ENCODE peak calls at places on chromosomes 1 and 21, in six cellular contexts. One of them, this sample, is unnamed.

GRCh38 chr1:9249534-9250335 is 15.2 kb downstream of the H6PD start:
- DNase-seq in sigmoid colon: no peak
- DNase-seq in cardiac muscle cell: peak; percentile 74
- DNase-seq in astrocyte: no peak
- DNase-seq in CD4-positive, CD25-positive, alpha-beta regulatory T cell: no peak
- DNase-seq in heart left ventricle: peak; percentile 58
- DNase-seq in this sample: peak; percentile 82

GRCh38 chr1:111990026-111990877 is 784 bp upstream of the KCND3 start:
- DNase-seq in CD4-positive, CD25-positive, alpha-beta regulatory T cell: no peak
- DNase-seq in cardiac muscle cell: no peak
- DNase-seq in sigmoid colon: no peak
- DNase-seq in heart left ventricle: peak; percentile 39
- DNase-seq in astrocyte: no peak
- DNase-seq in this sample: no peak

GRCh38 chr1:233707906-233708292 is 94.0 kb downstream of the KCNK1 start:
- DNase-seq in heart left ventricle: no peak
- DNase-seq in sigmoid colon: no peak
- DNase-seq in astrocyte: no peak
- DNase-seq in cardiac muscle cell: no peak
- DNase-seq in CD4-positive, CD25-positive, alpha-beta regulatory T cell: no peak
- DNase-seq in this sample: no peak

GRCh38 chr1:175198332-175198731 is 5.8 kb upstream of the KIAA0040 start:
- DNase-seq in heart left ventricle: no peak
- DNase-seq in astrocyte: peak; percentile 10
- DNase-seq in sigmoid colon: no peak
- DNase-seq in cardiac muscle cell: peak; percentile 16
- DNase-seq in CD4-positive, CD25-positive, alpha-beta regulatory T cell: no peak
- DNase-seq in this sample: no peak

GRCh38 chr1:8283058-8283884 is 34.6 kb upstream of the SLC45A1 start:
- DNase-seq in sigmoid colon: peak; percentile 63
- DNase-seq in CD4-positive, CD25-positive, alpha-beta regulatory T cell: no peak
- DNase-seq in cardiac muscle cell: no peak
- DNase-seq in astrocyte: no peak
- DNase-seq in heart left ventricle: no peak
- DNase-seq in this sample: no peak

GRCh38 chr1:230822092-230822581 is 46.2 kb downstream of the C1orf198 start:
- DNase-seq in heart left ventricle: peak; percentile 64
- DNase-seq in astrocyte: no peak
- DNase-seq in CD4-positive, CD25-positive, alpha-beta regulatory T cell: no peak
- DNase-seq in cardiac muscle cell: no peak
- DNase-seq in sigmoid colon: peak; percentile 79
- DNase-seq in this sample: no peak

GRCh38 chr1:110067957-110068645 is 2.4 kb downstream of the ALX3 start:
- DNase-seq in astrocyte: no peak
- DNase-seq in cardiac muscle cell: no peak
- DNase-seq in sigmoid colon: no peak
- DNase-seq in heart left ventricle: no peak
- DNase-seq in CD4-positive, CD25-positive, alpha-beta regulatory T cell: no peak
- DNase-seq in this sample: peak; percentile 75

GRCh38 chr1:19650416-19651140 is 6.5 kb downstream of the NBL1 start:
- DNase-seq in cardiac muscle cell: no peak
- DNase-seq in astrocyte: no peak
- DNase-seq in CD4-positive, CD25-positive, alpha-beta regulatory T cell: no peak
- DNase-seq in sigmoid colon: no peak
- DNase-seq in heart left ventricle: no peak
- DNase-seq in this sample: no peak

GRCh38 chr1:219847215-219847855 is 81.0 kb downstream of the SLC30A10 start:
- DNase-seq in cardiac muscle cell: no peak
- DNase-seq in CD4-positive, CD25-positive, alpha-beta regulatory T cell: no peak
- DNase-seq in sigmoid colon: no peak
- DNase-seq in astrocyte: no peak
- DNase-seq in heart left ventricle: no peak
- DNase-seq in this sample: no peak

GRCh38 chr1:226063362-226064167 is 1.0 kb downstream of the H3-3A start:
- DNase-seq in astrocyte: peak; percentile 20
- DNase-seq in CD4-positive, CD25-positive, alpha-beta regulatory T cell: peak; percentile 29
- DNase-seq in heart left ventricle: peak; percentile 56
- DNase-seq in sigmoid colon: peak; percentile 75
- DNase-seq in cardiac muscle cell: peak; percentile 45
- DNase-seq in this sample: peak; percentile 89

GRCh38 chr1:43267818-43268425 is 1.9 kb upstream of the TMEM125 start:
- DNase-seq in sigmoid colon: no peak
- DNase-seq in cardiac muscle cell: no peak
- DNase-seq in astrocyte: no peak
- DNase-seq in heart left ventricle: no peak
- DNase-seq in CD4-positive, CD25-positive, alpha-beta regulatory T cell: no peak
- DNase-seq in this sample: peak; percentile 28
- H3K27ac ChIP-seq in sigmoid colon: no peak overlapping the region
- H3K27ac ChIP-seq in cardiac muscle cell: peak overlapping the region; percentile 35
- H3K27ac ChIP-seq in astrocyte: no peak overlapping the region
- H3K27ac ChIP-seq in heart left ventricle: no peak overlapping the region
- H3K27ac ChIP-seq in CD4-positive, CD25-positive, alpha-beta regulatory T cell: no peak overlapping the region
- H3K27ac ChIP-seq in this sample: no peak overlapping the region

DNA sequence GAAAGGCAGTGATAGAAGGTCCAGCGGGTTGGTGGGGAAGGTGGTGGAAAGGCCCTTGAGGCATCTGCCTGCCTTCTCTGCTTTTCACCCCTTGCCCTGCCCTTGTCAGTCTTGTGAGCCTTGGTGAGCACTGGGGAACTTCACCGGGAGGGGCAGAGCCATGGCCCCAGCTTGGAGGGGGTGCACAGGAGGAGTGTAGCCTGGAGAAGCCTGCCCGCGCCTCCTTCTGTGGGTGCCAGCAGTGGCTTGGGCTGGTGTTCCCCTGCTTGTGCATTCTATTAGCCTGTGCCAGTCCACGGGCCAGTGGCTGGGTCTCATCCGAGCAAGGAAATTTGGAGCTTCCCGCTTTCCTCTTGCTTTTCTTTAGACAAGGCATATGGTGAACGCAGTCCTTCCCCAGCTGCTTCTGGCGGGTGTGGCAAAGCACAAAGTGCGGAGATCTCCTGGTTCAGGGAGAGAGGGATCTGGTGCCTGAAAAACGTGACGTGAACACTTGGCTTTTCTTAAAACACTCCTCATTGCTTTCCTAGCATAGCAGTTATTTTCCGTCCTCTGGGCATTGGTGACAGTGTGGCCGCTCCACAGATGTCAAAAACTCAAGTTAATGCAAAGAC is 10.6 kb upstream of the B3GALT5 start:
- DNase-seq in cardiac muscle cell: no peak
- DNase-seq in CD4-positive, CD25-positive, alpha-beta regulatory T cell: no peak
- DNase-seq in heart left ventricle: no peak
- DNase-seq in sigmoid colon: no peak
- DNase-seq in astrocyte: no peak
- DNase-seq in this sample: no peak
- H3K4me1 ChIP-seq in cardiac muscle cell: peaks cover 4% of the 10 kb centered on the region
- H3K4me1 ChIP-seq in CD4-positive, CD25-positive, alpha-beta regulatory T cell: no peaks in the 10 kb centered on the region
- H3K4me1 ChIP-seq in heart left ventricle: no peaks in the 10 kb centered on the region
- H3K4me1 ChIP-seq in sigmoid colon: no peaks in the 10 kb centered on the region
- H3K4me1 ChIP-seq in astrocyte: peaks cover 5% of the 10 kb centered on the region
- H3K4me1 ChIP-seq in this sample: no peaks in the 10 kb centered on the region

GRCh38 chr1:82227696-82228095 is 427.0 kb downstream of the ADGRL2 start:
- DNase-seq in sigmoid colon: no peak
- DNase-seq in heart left ventricle: no peak
- DNase-seq in cardiac muscle cell: peak; percentile 80
- DNase-seq in astrocyte: peak; percentile 25
- DNase-seq in CD4-positive, CD25-positive, alpha-beta regulatory T cell: no peak
- DNase-seq in this sample: no peak

GRCh38 chr1:82223091-82223490 is 422.4 kb downstream of the ADGRL2 start:
- DNase-seq in astrocyte: no peak
- DNase-seq in heart left ventricle: no peak
- DNase-seq in sigmoid colon: no peak
- DNase-seq in CD4-positive, CD25-positive, alpha-beta regulatory T cell: no peak
- DNase-seq in cardiac muscle cell: no peak
- DNase-seq in this sample: no peak

GRCh38 chr1:82227286-82227685 is 426.6 kb downstream of the ADGRL2 start:
- DNase-seq in astrocyte: peak; percentile 20
- DNase-seq in heart left ventricle: no peak
- DNase-seq in cardiac muscle cell: no peak
- DNase-seq in CD4-positive, CD25-positive, alpha-beta regulatory T cell: no peak
- DNase-seq in sigmoid colon: no peak
- DNase-seq in this sample: no peak

GRCh38 chr1:82226198-82226505 is 425.4 kb downstream of the ADGRL2 start:
- DNase-seq in cardiac muscle cell: peak; percentile 60
- DNase-seq in heart left ventricle: no peak
- DNase-seq in CD4-positive, CD25-positive, alpha-beta regulatory T cell: no peak
- DNase-seq in astrocyte: no peak
- DNase-seq in sigmoid colon: no peak
- DNase-seq in this sample: no peak

GRCh38 chr1:82225407-82226197 is 424.9 kb downstream of the ADGRL2 start:
- DNase-seq in heart left ventricle: no peak
- DNase-seq in CD4-positive, CD25-positive, alpha-beta regulatory T cell: no peak
- DNase-seq in astrocyte: peak; percentile 38
- DNase-seq in cardiac muscle cell: peak; percentile 77
- DNase-seq in sigmoid colon: no peak
- DNase-seq in this sample: no peak
- H3K27ac ChIP-seq in heart left ventricle: no peak overlapping the region
- H3K27ac ChIP-seq in CD4-positive, CD25-positive, alpha-beta regulatory T cell: no peak overlapping the region
- H3K27ac ChIP-seq in astrocyte: no peak overlapping the region
- H3K27ac ChIP-seq in cardiac muscle cell: no peak overlapping the region
- H3K27ac ChIP-seq in sigmoid colon: no peak overlapping the region
- H3K27ac ChIP-seq in this sample: no peak overlapping the region

DNA sequence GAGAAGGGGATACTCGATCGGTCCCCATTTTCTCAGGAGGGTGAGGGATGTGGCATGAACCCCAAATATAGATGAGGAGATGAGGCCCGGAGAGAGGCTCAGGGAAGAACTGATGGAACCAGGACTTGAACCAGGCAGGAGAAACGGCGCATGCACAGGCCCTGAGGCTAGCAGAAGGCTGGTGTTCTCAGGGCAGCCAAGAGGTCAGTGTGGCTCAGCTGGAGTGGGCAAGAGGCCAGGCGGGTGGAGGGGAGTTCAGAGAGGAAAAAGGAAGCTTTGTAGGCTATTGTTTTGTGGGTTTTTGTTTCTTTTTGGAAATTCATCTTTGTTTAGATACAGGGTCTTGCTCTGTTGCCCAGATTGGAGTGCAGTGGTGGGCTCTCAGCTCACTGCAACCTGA is 122.0 kb downstream of the LACTBL1 start:
- DNase-seq in cardiac muscle cell: peak; percentile 57
- DNase-seq in heart left ventricle: peak; percentile 43
- DNase-seq in CD4-positive, CD25-positive, alpha-beta regulatory T cell: no peak
- DNase-seq in sigmoid colon: no peak
- DNase-seq in astrocyte: no peak
- DNase-seq in this sample: no peak
- H3K4me1 ChIP-seq in cardiac muscle cell: peaks cover 40% of the 10 kb centered on the region
- H3K4me1 ChIP-seq in heart left ventricle: no peaks in the 10 kb centered on the region
- H3K4me1 ChIP-seq in CD4-positive, CD25-positive, alpha-beta regulatory T cell: no peaks in the 10 kb centered on the region
- H3K4me1 ChIP-seq in sigmoid colon: no peaks in the 10 kb centered on the region
- H3K4me1 ChIP-seq in astrocyte: no peaks in the 10 kb centered on the region
- H3K4me1 ChIP-seq in this sample: no peaks in the 10 kb centered on the region

This sample was measured in spleen.